ENCODE peak calls at places on chromosomes 7 and 10, in seven cellular contexts. K is A549; L is breast epithelium; F is dorsolateral prefrontal cortex; Y is ovary; W is CD4-positive, CD25-positive, alpha-beta regulatory T cell; E is CD8-positive, alpha-beta memory T cell. X is an unnamed sample.

GRCh38 chr10:110336111-110336721 is 31.5 kb upstream of the SMNDC1 start:
- DNase-seq in K (peak), L (peak), F (no peak), Y (peak), W (peak), E (no peak), X (no peak)

GRCh38 chr7:80018941-80019808 is 115.5 kb upstream of the GNAI1 start:
- DNase-seq in K (peak), L (no peak), F (no peak), Y (peak), W (peak), E (no peak), X (no peak)

GRCh38 chr10:28463676-28464395 is 69.1 kb upstream of the WAC start:
- DNase-seq in K (no peak), L (peak), F (no peak), Y (no peak), W (no peak), E (no peak), X (peak)

GRCh38 chr10:4820804-4821401 is 5.1 kb upstream of the AKR1E2 start:
- DNase-seq in K (no peak), L (no peak), F (no peak), Y (no peak), W (no peak), E (no peak), X (no peak)

GRCh38 chr7:99267530-99268360 is 4.9 kb upstream of the MYH16 start:
- DNase-seq in K (peak), L (peak), F (peak), Y (no peak), W (no peak), E (no peak), X (peak)

GRCh38 chr10:88919041-88919440 is 33.5 kb downstream of the ACTA2 start:
- DNase-seq in K (no peak), L (no peak), F (no peak), Y (no peak), W (no peak), E (no peak), X (no peak)

GRCh38 chr10:47044741-47045140 is 133.5 kb downstream of the PTPN20 start:
- DNase-seq in K (no peak), L (no peak), F (peak), Y (peak), W (no peak), E (no peak), X (no peak)

GRCh38 chr7:151063212-151063561 is 3.8 kb downstream of the SLC4A2 start:
- DNase-seq in K (peak), L (no peak), F (no peak), Y (no peak), W (no peak), E (no peak), X (no peak)

GRCh38 chr10:77325233-77325537 is 312.4 kb downstream of the KCNMA1 start:
- DNase-seq in K (no peak), L (peak), F (no peak), Y (no peak), W (no peak), E (no peak), X (no peak)

GRCh38 chr7:28332031-28332430 is 80.3 kb upstream of the CREB5 start:
- DNase-seq in K (no peak), L (no peak), F (no peak), Y (no peak), W (no peak), E (no peak), X (no peak)

GRCh38 chr10:75956624-75957023 is 525.2 kb downstream of the LRMDA start:
- DNase-seq in K (peak), L (no peak), F (no peak), Y (no peak), W (no peak), E (no peak), X (no peak)

GRCh38 chr7:94223375-94224084 is 171.2 kb upstream of the COL1A2 start:
- DNase-seq in K (peak), L (no peak), F (no peak), Y (no peak), W (no peak), E (no peak), X (no peak)

GRCh38 chr10:102635377-102635776 is 8.9 kb upstream of the TRIM8 start:
- DNase-seq in K (no peak), L (no peak), F (no peak), Y (no peak), W (peak), E (peak), X (no peak)

GRCh38 chr7:155804897-155805825 is 7.1 kb downstream of the SHH start:
- DNase-seq in K (peak), L (no peak), F (no peak), Y (peak), W (peak), E (peak), X (peak)

GRCh38 chr7:29270579-29270978 is 76.0 kb downstream of the CHN2 start:
- DNase-seq in K (no peak), L (no peak), F (no peak), Y (no peak), W (no peak), E (no peak), X (no peak)

GRCh38 chr10:107718868-107719267 is 554.4 kb upstream of the SORCS1 start:
- DNase-seq in K (no peak), L (no peak), F (no peak), Y (no peak), W (no peak), E (no peak), X (no peak)

GRCh38 chr7:110442386-110442837 is 648.5 kb upstream of the LRRN3 start:
- DNase-seq in K (peak), L (no peak), F (no peak), Y (no peak), W (peak), E (no peak), X (no peak)

GRCh38 chr7:16649196-16649595 is 3.2 kb downstream of the BZW2 start:
- DNase-seq in K (no peak), L (no peak), F (no peak), Y (no peak), W (no peak), E (no peak), X (no peak)

GRCh38 chr10:94066411-94066810 is 72.7 kb downstream of the PLCE1 start:
- DNase-seq in K (peak), L (no peak), F (no peak), Y (no peak), W (no peak), E (no peak), X (no peak)

GRCh38 chr7:85184599-85185354 is 2.1 kb downstream of the SEMA3D start:
- DNase-seq in K (no peak), L (no peak), F (no peak), Y (peak), W (no peak), E (no peak), X (no peak)

GRCh38 chr10:4344544-4344994 is 481.4 kb upstream of the AKR1E2 start:
- DNase-seq in K (peak), L (peak), F (peak), Y (peak), W (no peak), E (no peak), X (peak)

GRCh38 chr10:124509836-124510535 is 48.4 kb downstream of the LHPP start:
- DNase-seq in K (no peak), L (no peak), F (no peak), Y (no peak), W (no peak), E (no peak), X (no peak)

GRCh38 chr10:125079091-125079600 is 81.2 kb downstream of the CTBP2 start:
- DNase-seq in K (no peak), L (no peak), F (peak), Y (peak), W (no peak), E (no peak), X (no peak)

GRCh38 chr10:53115660-53116059 is 343.1 kb upstream of the MBL2 start:
- DNase-seq in K (no peak), L (no peak), F (no peak), Y (no peak), W (no peak), E (no peak), X (no peak)

GRCh38 chr7:37947840-37948198 is 27.4 kb downstream of the EPDR1 start:
- DNase-seq in K (no peak), L (no peak), F (no peak), Y (no peak), W (no peak), E (no peak), X (no peak)

GRCh38 chr10:46255696-46256355 is 31.0 kb upstream of the ANTXRL start:
- DNase-seq in K (peak), L (peak), F (no peak), Y (peak), W (peak), E (peak), X (no peak)

GRCh38 chr7:150826061-150826849 is 25.7 kb downstream of the TMEM176A start:
- DNase-seq in K (no peak), L (no peak), F (no peak), Y (peak), W (no peak), E (no peak), X (no peak)

GRCh38 chr10:84397735-84398144 is 69.4 kb downstream of the CCSER2 start:
- DNase-seq in K (no peak), L (no peak), F (no peak), Y (no peak), W (no peak), E (no peak), X (no peak)

GRCh38 chr7:152180587-152180986 is 155.1 kb downstream of the GALNT11 start:
- DNase-seq in K (no peak), L (no peak), F (no peak), Y (no peak), W (no peak), E (no peak), X (no peak)

GRCh38 chr7:43502941-43503340 is 80.0 kb upstream of the STK17A start:
- DNase-seq in K (no peak), L (no peak), F (no peak), Y (no peak), W (no peak), E (no peak), X (no peak)

GRCh38 chr10:108787932-108788331 is 1135.4 kb downstream of the XPNPEP1 start:
- DNase-seq in K (no peak), L (no peak), F (no peak), Y (no peak), W (no peak), E (no peak), X (no peak)

GRCh38 chr7:93212881-93213280 is 13.4 kb downstream of the HEPACAM2 start:
- DNase-seq in K (no peak), L (no peak), F (no peak), Y (no peak), W (no peak), E (no peak), X (no peak)

DNA sequence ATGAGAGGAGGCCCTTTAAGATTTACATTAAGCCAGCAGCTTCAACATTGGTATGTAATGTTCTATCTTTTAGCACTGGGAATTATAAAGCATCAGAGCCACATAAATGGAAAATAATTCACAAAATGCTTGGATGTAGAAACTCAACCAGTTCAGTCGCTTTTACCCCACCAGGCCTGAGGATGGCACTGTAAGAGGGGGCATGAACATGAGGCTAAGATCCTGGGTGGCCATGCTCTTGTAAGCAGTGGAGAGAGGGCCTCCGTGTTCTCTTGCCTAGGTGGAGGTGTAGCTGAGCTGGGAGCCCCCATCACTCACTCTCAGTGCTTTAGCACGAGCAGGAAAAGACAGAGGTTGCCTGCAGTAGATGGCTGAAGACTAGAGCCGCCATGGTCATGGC is 238.8 kb downstream of the FANK1 start:
- DNase-seq in K (peak), L (no peak), F (no peak), Y (no peak), W (no peak), E (no peak), X (no peak)
- H3K27ac ChIP-seq in K (no peak), L (peak), F (no peak), Y (no peak), W (no peak), E (no peak), X (peak)

DNA sequence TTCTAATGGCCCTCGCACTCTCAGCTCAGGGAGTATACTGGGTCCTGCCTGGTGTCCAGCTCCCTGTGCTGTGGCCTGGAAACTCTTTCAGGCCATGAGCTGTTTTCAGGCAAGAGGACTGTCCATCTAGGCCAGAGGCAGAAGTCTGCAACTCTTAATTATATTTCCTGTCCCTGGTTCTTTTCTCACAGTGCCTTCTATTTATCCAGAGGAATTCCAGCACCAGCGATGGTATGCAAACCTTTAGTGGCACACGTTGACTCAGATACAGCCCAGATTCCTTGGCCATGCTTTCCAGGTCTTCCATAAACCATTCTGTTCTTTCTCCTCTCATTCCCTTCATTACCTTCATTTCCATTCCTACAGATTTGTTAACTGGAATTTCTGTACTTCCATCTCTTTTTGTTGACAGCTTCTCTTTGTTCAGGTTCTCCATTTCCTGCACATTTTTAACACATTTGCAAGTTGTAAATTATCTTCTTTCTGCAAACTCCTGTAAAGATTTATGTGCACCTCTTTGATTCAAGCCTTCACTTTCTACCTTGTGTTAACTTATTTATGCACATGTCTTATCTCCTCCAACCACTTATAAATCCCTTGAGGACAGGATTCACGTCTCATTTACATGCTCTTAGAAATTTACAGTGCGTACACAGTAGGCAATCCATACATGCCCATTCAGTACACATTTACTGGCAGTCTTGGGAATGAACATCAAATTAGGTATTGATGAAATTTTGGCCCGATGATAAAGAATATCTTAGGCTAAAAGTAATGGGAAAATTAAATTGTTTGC is 172.1 kb downstream of the CELF2 start:
- DNase-seq in K (no peak), L (no peak), F (no peak), Y (no peak), W (no peak), E (no peak), X (no peak)
- H3K27ac ChIP-seq in K (no peak), L (no peak), F (no peak), Y (no peak), W (peak), E (no peak), X (no peak)

GRCh38 chr7:73435471-73436009 is 2.0 kb downstream of the FZD9 start:
- DNase-seq in K (no peak), L (no peak), F (no peak), Y (no peak), W (no peak), E (no peak), X (no peak)
- H3K27ac ChIP-seq in K (no peak), L (no peak), F (no peak), Y (no peak), W (no peak), E (no peak), X (no peak)

DNA sequence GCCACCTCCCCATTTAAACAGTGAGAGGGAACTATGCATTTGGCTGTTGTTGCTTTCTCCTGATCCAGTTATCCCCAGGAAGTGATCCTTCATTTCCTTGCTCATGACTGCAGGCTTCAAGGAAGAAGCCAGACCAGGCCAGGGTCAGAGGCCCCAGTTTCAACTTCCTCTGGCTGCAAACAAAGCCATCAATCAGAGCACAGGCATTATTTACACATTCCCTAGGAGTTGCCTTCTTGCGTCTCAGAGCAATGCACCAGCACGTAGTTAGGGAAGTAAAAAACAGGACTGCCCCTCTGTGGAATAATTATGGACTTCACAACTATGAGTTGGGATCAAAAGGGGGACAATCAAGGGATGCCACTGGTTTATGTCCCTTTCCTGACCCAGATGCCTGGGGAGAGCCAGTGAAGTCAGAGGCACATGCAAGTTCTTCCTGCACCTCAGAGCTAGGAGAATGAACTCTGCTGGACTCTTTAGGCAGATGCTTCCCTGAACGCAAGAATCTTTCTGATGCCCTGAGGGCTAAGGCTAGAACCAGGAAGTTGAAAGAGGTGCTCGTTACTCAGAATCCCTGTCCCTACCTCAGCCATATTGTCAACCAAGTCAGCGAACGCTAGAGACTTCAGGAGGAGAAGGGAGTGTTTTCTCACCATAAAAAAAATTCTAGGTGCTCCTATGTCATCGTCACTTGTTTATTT is 359.1 kb downstream of the PRPF18 start:
- DNase-seq in K (no peak), L (no peak), F (no peak), Y (no peak), W (no peak), E (no peak), X (no peak)
- H3K27ac ChIP-seq in K (no peak), L (peak), F (no peak), Y (no peak), W (no peak), E (no peak), X (no peak)

DNA sequence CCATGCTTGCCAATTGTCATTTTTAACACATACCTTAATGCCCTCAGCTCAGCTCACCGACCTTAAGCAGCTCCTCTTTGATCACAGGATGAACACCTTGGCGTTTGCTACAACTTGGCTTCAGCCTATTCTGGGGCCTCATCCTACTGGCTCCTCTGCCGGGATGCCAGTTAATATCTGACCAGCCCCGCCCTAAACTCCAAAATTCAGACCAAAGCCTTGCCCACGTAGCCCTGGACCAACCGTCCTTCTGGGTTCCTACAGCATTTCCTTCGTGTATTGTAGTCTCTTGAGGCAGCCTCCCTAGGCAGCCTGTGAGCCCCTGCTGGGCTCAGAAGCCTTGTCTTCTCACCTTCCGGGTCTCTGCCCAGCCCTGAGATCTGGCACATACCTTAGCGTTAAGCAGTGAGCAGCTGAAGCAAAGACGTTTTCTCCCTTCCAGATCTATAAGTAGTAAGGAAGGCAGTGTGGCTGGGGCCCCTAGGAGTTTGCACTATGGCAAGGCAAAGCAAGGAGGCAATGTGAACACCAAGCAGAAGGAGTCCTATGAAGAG is 836 bp downstream of the ENO4 start:
- DNase-seq in K (no peak), L (no peak), F (no peak), Y (no peak), W (no peak), E (no peak), X (no peak)
- H3K27ac ChIP-seq in K (peak), L (peak), F (peak), Y (no peak), W (peak), E (no peak), X (peak)

DNA sequence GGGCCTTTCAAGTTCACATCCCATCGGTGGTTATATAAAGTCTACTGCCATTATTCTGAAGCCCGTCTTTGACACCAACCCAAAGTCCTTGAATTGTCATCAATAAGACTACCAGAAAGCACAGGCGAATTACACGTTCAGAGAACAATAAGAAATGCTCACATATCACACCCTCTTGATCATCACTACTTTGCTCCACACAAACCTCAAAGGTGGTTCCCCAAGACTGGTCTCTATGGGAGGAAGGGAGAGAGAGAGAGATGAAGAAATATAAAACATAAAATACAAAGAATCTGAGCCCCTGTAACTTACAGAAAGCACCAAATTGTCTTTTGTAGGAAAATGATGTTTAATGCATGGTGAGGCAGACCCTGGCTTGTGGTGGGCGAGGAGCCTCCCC is 4.4 kb downstream of the HIPK2 start:
- DNase-seq in K (no peak), L (no peak), F (no peak), Y (no peak), W (peak), E (no peak), X (no peak)
- H3K27ac ChIP-seq in K (peak), L (no peak), F (peak), Y (no peak), W (no peak), E (no peak), X (no peak)

GRCh38 chr7:134587736-134588135 is 38.8 kb downstream of the AKR1B15 start:
- DNase-seq in K (no peak), L (no peak), F (no peak), Y (no peak), W (no peak), E (no peak), X (no peak)

GRCh38 chr7:134584290-134584689 is 35.4 kb downstream of the AKR1B15 start:
- DNase-seq in K (no peak), L (no peak), F (no peak), Y (no peak), W (no peak), E (no peak), X (no peak)

GRCh38 chr7:134593530-134594392 is 44.9 kb downstream of the AKR1B15 start:
- DNase-seq in K (peak), L (peak), F (peak), Y (peak), W (no peak), E (no peak), X (peak)

GRCh38 chr7:134585897-134586296 is 37.0 kb downstream of the AKR1B15 start:
- DNase-seq in K (no peak), L (no peak), F (no peak), Y (no peak), W (no peak), E (no peak), X (no peak)

GRCh38 chr7:134589491-134589941 is 40.6 kb downstream of the AKR1B15 start:
- DNase-seq in K (no peak), L (peak), F (no peak), Y (no peak), W (no peak), E (no peak), X (no peak)
- H3K27ac ChIP-seq in K (peak), L (peak), F (no peak), Y (no peak), W (no peak), E (no peak), X (no peak)

GRCh38 chr10:132589681-132590080 is 52.1 kb downstream of the INPP5A start:
- DNase-seq in K (no peak), L (no peak), F (no peak), Y (no peak), W (no peak), E (no peak), X (no peak)
- H3K27ac ChIP-seq in K (no peak), L (no peak), F (no peak), Y (no peak), W (no peak), E (no peak), X (no peak)

GRCh38 chr10:103659674-103660363 is 166.3 kb downstream of the NEURL1 start:
- DNase-seq in K (no peak), L (peak), F (peak), Y (peak), W (peak), E (peak), X (no peak)
- H3K27ac ChIP-seq in K (no peak), L (peak), F (peak), Y (peak), W (peak), E (peak), X (peak)